ENCODE peak calls at places on chromosomes 13 and 19, in nine cellular contexts. H is right lobe of liver; R is foreskin keratinocyte; F is thoracic aorta; D is thyroid gland; Z is left lung; M is CD8-positive, alpha-beta memory T cell; S is PC-9; V is BE2C. B is an unnamed sample. For H3K27me3, the result is how much of the 10 kb centered on the place peaks cover.

GRCh38 chr13:38685974-38686571 is 804 bp upstream of the FREM2 start:
- DNase-seq in H (no peak), R (peak), F (no peak), D (peak), Z (peak), M (no peak), S (peak), V (no peak), B (no peak)

GRCh38 chr13:21717817-21718216 is 46.9 kb downstream of the FGF9 start:
- DNase-seq in H (no peak), R (peak), F (no peak), D (no peak), Z (no peak), M (no peak), S (no peak), V (no peak), B (no peak)

GRCh38 chr19:20513179-20513934 is 52.2 kb downstream of the ZNF737 start:
- DNase-seq in H (no peak), R (no peak), F (no peak), D (peak), Z (no peak), M (no peak), S (peak), V (no peak), B (no peak)

GRCh38 chr13:57063007-57063406 is 77.7 kb upstream of the PRR20A start:
- DNase-seq in H (no peak), R (no peak), F (no peak), D (no peak), Z (no peak), M (no peak), S (no peak), V (no peak), B (no peak)

GRCh38 chr19:6394831-6395230 is 1.9 kb upstream of the GTF2F1 start:
- DNase-seq in H (no peak), R (no peak), F (no peak), D (no peak), Z (no peak), M (no peak), S (no peak), V (no peak), B (no peak)

GRCh38 chr13:79898996-79899395 is 418.0 kb downstream of the NDFIP2 start:
- DNase-seq in H (no peak), R (peak), F (no peak), D (no peak), Z (no peak), M (no peak), S (no peak), V (no peak), B (no peak)

GRCh38 chr19:48255376-48256303 is at the start of gene CARD8:
- DNase-seq in H (peak), R (peak), F (peak), D (peak), Z (peak), M (peak), S (peak), V (peak), B (peak)

GRCh38 chr13:37001921-37002250 is 1.3 kb downstream of the EXOSC8 start:
- DNase-seq in H (no peak), R (no peak), F (no peak), D (no peak), Z (no peak), M (no peak), S (no peak), V (no peak), B (no peak)

GRCh38 chr19:39401549-39402416 is 4.9 kb upstream of the ZFP36 start:
- DNase-seq in H (peak), R (peak), F (no peak), D (peak), Z (no peak), M (peak), S (peak), V (peak), B (no peak)

GRCh38 chr13:79458436-79458835 is 22.5 kb upstream of the NDFIP2 start:
- DNase-seq in H (no peak), R (no peak), F (no peak), D (no peak), Z (no peak), M (no peak), S (no peak), V (no peak), B (no peak)

GRCh38 chr13:100336795-100337516 is 248.1 kb downstream of the PCCA start:
- DNase-seq in H (no peak), R (no peak), F (no peak), D (no peak), Z (no peak), M (no peak), S (no peak), V (no peak), B (no peak)

GRCh38 chr13:94765814-94766213 is 53.5 kb upstream of the SOX21 start:
- DNase-seq in H (no peak), R (no peak), F (no peak), D (no peak), Z (no peak), M (no peak), S (no peak), V (no peak), B (no peak)

GRCh38 chr13:100392709-100393630 is 195.6 kb downstream of the GGACT start:
- DNase-seq in H (no peak), R (peak), F (peak), D (peak), Z (no peak), M (no peak), S (peak), V (peak), B (no peak)

DNA sequence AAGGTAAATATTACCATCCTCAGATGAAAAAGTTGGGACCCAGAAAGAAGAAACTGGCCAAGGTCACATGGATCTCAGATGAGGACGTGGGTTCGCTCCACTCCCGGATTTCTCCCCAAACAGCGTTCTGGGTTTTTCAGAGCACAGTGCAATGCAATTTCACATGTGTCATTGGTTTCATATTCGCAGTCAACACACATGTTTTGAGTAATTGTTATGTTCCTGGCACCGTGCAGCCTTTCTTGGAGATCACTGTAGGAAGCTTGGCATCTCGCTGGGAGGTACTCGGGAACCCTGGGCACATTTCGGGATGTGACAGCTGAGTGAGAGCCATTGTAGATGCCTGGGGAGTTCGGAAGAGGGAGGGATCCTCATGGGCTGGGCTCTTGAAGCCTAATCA is 26.2 kb upstream of the CEBPG start:
- DNase-seq in H (no peak), R (no peak), F (no peak), D (no peak), Z (no peak), M (no peak), S (no peak), V (no peak), B (no peak)
- H3K27me3 ChIP-seq in H (under half), R (under half), F (under half), D (under half), Z (under half), M (under half), S (half or more), V (under half), B (under half)

GRCh38 chr19:40555978-40556689 is 20.5 kb upstream of the SHKBP1 start:
- DNase-seq in H (no peak), R (no peak), F (no peak), D (no peak), Z (no peak), M (no peak), S (no peak), V (no peak), B (no peak)

GRCh38 chr19:40559394-40559793 is 17.3 kb upstream of the SHKBP1 start:
- DNase-seq in H (no peak), R (no peak), F (no peak), D (no peak), Z (no peak), M (no peak), S (no peak), V (no peak), B (no peak)

GRCh38 chr19:40560092-40560507 is 16.6 kb upstream of the SHKBP1 start:
- DNase-seq in H (no peak), R (no peak), F (no peak), D (no peak), Z (peak), M (no peak), S (no peak), V (no peak), B (no peak)

GRCh38 chr19:40553885-40554857 is 22.5 kb upstream of the SHKBP1 start:
- DNase-seq in H (no peak), R (no peak), F (no peak), D (no peak), Z (no peak), M (no peak), S (no peak), V (peak), B (no peak)

GRCh38 chr19:40556953-40557530 is 19.6 kb upstream of the SHKBP1 start:
- DNase-seq in H (no peak), R (no peak), F (no peak), D (no peak), Z (peak), M (no peak), S (no peak), V (no peak), B (no peak)
- H3K27me3 ChIP-seq in H (under half), R (half or more), F (under half), D (under half), Z (half or more), M (under half), S (half or more), V (under half), B (under half)

DNA sequence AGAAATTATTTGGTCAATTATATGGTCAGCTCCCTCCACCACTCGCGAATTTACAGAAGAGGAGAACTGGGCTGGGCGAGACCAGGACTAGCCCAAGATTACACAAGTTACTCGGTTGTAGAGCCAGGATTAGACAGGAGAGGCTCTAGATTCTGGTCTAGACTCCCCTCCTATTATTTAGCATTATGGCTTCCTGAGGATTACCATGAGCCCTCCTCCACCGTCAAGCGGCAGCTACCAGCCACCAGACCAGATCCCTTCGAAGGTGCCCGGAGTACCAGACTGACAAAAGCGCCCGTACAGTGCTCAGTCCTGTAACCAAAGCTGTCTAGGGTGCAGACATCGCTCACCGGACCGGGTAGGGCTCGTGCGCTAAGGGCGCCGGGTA is 497 bp upstream of the MLNR start:
- DNase-seq in H (no peak), R (no peak), F (no peak), D (no peak), Z (no peak), M (peak), S (no peak), V (no peak), B (no peak)
- H3K27me3 ChIP-seq in H (under half), R (half or more), F (under half), D (under half), Z (half or more), M (under half), S (under half), V (under half), B (under half)

DNA sequence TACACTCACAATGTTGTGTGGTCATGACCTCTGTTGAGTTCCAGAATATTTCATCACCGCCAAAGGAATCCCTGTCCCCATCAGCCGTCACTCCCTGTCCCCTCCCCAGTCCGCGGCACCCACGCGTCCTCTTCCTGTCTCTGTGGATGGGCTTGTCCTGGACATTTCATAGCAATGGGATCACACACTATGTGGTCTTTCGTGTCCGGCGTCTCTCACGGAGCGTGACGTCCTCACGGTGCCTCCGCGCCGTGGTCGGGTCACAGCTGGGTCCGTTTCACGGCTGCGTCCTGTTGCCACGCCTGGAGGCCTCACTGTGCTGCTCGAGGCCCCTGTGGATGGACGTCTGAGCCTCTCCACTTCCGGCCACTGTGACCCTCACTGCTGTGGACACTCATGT is 6.6 kb downstream of the AZU1 start:
- DNase-seq in H (no peak), R (no peak), F (no peak), D (no peak), Z (no peak), M (no peak), S (no peak), V (no peak), B (no peak)
- H3K27me3 ChIP-seq in H (under half), R (under half), F (under half), D (under half), Z (half or more), M (under half), S (under half), V (half or more), B (under half)

GRCh38 chr19:51367565-51368365 is 1.0 kb downstream of the CLDND2 start:
- DNase-seq in H (peak), R (peak), F (peak), D (peak), Z (peak), M (peak), S (peak), V (peak), B (peak)
- H3K27me3 ChIP-seq in H (under half), R (under half), F (under half), D (under half), Z (under half), M (under half), S (under half), V (under half), B (under half)

GRCh38 chr19:53959176-53959757 is 3.5 kb upstream of the CACNG8 start:
- DNase-seq in H (no peak), R (no peak), F (no peak), D (no peak), Z (no peak), M (no peak), S (no peak), V (no peak), B (no peak)

GRCh38 chr19:53960187-53960586 is 2.5 kb upstream of the CACNG8 start:
- DNase-seq in H (no peak), R (no peak), F (no peak), D (no peak), Z (no peak), M (no peak), S (no peak), V (no peak), B (no peak)

GRCh38 chr19:53960886-53961285 is 1.9 kb upstream of the CACNG8 start:
- DNase-seq in H (no peak), R (no peak), F (no peak), D (no peak), Z (no peak), M (no peak), S (no peak), V (no peak), B (no peak)

GRCh38 chr19:53962887-53963435 is at the start of gene CACNG8:
- DNase-seq in H (peak), R (no peak), F (no peak), D (no peak), Z (no peak), M (no peak), S (no peak), V (no peak), B (no peak)

GRCh38 chr19:53961523-53962345 is 1.0 kb upstream of the CACNG8 start:
- DNase-seq in H (peak), R (no peak), F (no peak), D (no peak), Z (no peak), M (no peak), S (no peak), V (no peak), B (no peak)
- H3K27me3 ChIP-seq in H (under half), R (half or more), F (under half), D (under half), Z (half or more), M (under half), S (under half), V (under half), B (under half)

DNA sequence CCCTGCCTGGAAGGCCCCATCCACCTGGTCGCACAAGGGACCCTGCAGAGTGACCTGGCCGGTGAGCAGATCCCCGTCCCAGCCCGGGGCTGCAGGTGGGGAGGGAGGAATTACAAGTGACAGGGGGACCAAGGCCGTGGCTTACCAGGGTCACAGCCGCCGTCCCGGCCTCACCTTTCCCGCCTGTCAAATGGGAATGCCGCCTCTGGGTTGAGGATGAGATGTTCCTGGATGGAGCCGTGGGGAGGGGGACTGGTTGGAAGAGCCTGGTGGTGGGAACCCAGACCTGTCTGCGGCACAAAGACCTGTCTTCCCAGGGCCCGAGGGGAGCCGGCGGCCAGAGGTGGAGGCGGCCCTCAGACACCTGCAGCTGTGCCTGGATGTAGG is 5.5 kb downstream of the PLK5 start:
- DNase-seq in H (no peak), R (no peak), F (no peak), D (no peak), Z (no peak), M (no peak), S (no peak), V (no peak), B (no peak)
- H3K27me3 ChIP-seq in H (under half), R (under half), F (under half), D (under half), Z (half or more), M (under half), S (under half), V (half or more), B (under half)

DNA sequence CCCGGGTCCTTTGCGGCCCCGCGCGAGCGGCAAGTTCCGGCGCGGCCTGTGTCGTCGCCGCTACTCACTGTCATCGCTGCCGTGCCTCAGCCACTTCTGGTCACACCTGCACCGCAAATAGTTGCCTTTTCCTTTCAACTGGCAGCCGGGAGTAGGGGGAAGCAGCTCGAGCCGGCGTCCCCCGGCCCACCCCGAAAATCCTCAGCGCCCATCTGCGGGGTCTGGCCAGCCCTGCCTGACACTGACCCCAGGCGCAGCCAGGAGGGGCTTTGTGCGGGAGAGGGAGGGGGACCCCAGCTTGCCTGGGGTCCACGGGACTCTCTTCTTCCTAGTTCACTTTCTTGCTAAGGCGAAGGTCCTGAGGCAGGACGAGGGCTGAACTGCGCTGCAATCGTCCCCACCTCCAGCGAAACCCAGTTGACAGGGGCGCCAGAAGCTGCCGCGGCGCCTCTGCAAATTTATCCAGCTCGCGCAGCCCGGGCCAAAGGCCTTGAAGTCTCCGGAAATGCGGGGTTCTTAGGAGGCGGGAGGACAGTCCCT is 1.7 kb downstream of the PDX1 start:
- DNase-seq in H (no peak), R (no peak), F (no peak), D (no peak), Z (no peak), M (no peak), S (no peak), V (no peak), B (no peak)
- H3K27me3 ChIP-seq in H (under half), R (half or more), F (under half), D (half or more), Z (half or more), M (half or more), S (under half), V (half or more), B (under half)

GRCh38 chr19:46995492-46995891 is 24.1 kb upstream of the NPAS1 start:
- DNase-seq in H (no peak), R (no peak), F (no peak), D (no peak), Z (no peak), M (no peak), S (no peak), V (no peak), B (no peak)

GRCh38 chr19:46993622-46994021 is 26.0 kb upstream of the NPAS1 start:
- DNase-seq in H (peak), R (no peak), F (no peak), D (no peak), Z (no peak), M (no peak), S (no peak), V (no peak), B (no peak)

GRCh38 chr19:46992699-46993535 is 26.7 kb upstream of the NPAS1 start:
- DNase-seq in H (peak), R (no peak), F (no peak), D (no peak), Z (no peak), M (no peak), S (no peak), V (no peak), B (peak)

GRCh38 chr19:46990998-46991676 is 28.5 kb upstream of the NPAS1 start:
- DNase-seq in H (peak), R (no peak), F (no peak), D (peak), Z (no peak), M (peak), S (peak), V (peak), B (peak)

GRCh38 chr19:46994141-46994686 is 25.4 kb upstream of the NPAS1 start:
- DNase-seq in H (no peak), R (no peak), F (no peak), D (no peak), Z (no peak), M (no peak), S (no peak), V (no peak), B (peak)
- H3K27me3 ChIP-seq in H (under half), R (under half), F (under half), D (under half), Z (under half), M (under half), S (under half), V (under half), B (under half)

GRCh38 chr13:71998223-71998622 is 131.2 kb upstream of the DACH1 start:
- DNase-seq in H (no peak), R (no peak), F (no peak), D (no peak), Z (no peak), M (no peak), S (no peak), V (no peak), B (no peak)
- H3K27me3 ChIP-seq in H (under half), R (under half), F (under half), D (under half), Z (under half), M (under half), S (under half), V (under half), B (under half)

B was measured in pancreas.